ENCODE peak calls at places on chromosomes 6 and 20, in seven cellular contexts. W, H, P, G, O, N and V are unnamed samples.

GRCh38 chr20:36352843-36353553 is 46.9 kb downstream of the DLGAP4 start:
- DNase-seq in W (no peak), N (no peak), G (no peak), O (no peak), H (peak), P (no peak), V (no peak)

GRCh38 chr6:16276991-16277981 is 38.9 kb downstream of the GMPR start:
- DNase-seq in O (peak), N (peak), W (peak), P (no peak), G (peak), H (peak), V (no peak)

GRCh38 chr6:20746024-20746423 is 211.8 kb downstream of the CDKAL1 start:
- DNase-seq in H (peak), N (no peak), P (no peak), O (peak), G (no peak), W (no peak), V (no peak)

GRCh38 chr6:156718647-156719394 is 58.4 kb upstream of the ARID1B start:
- DNase-seq in W (peak), G (no peak), P (no peak), H (peak), N (no peak), O (peak), V (no peak)

GRCh38 chr20:21380711-21381110 is 16.6 kb downstream of the NKX2-4 start:
- DNase-seq in W (no peak), G (no peak), O (no peak), H (no peak), P (no peak), N (no peak), V (no peak)

GRCh38 chr6:9583946-9584345 is 830.9 kb downstream of the TFAP2A start:
- DNase-seq in O (no peak), W (no peak), P (no peak), H (peak), G (no peak), N (no peak), V (no peak)

GRCh38 chr6:125904871-125905270 is 51.7 kb upstream of the HINT3 start:
- DNase-seq in G (no peak), O (peak), W (peak), H (peak), N (no peak), P (no peak), V (no peak)

GRCh38 chr20:58018590-58018989 is 209.9 kb downstream of the ANKRD60 start:
- DNase-seq in O (no peak), N (no peak), H (no peak), G (no peak), W (no peak), P (no peak), V (no peak)

GRCh38 chr20:17511401-17511800 is 19.8 kb downstream of the BFSP1 start:
- DNase-seq in G (no peak), N (no peak), W (no peak), O (no peak), H (no peak), P (no peak), V (no peak)

GRCh38 chr6:45608252-45608911 is 230.6 kb upstream of the SUPT3H start:
- DNase-seq in H (peak), G (no peak), N (no peak), P (no peak), O (peak), W (no peak), V (no peak)

GRCh38 chr6:33215761-33216649 is 7.7 kb downstream of the RING1 start:
- DNase-seq in W (no peak), P (no peak), H (no peak), O (no peak), N (no peak), G (no peak), V (no peak)

GRCh38 chr6:117288083-117288715 is 22.8 kb downstream of the VGLL2 start:
- DNase-seq in N (no peak), G (no peak), O (no peak), H (peak), W (no peak), P (no peak), V (no peak)

GRCh38 chr20:6680441-6680840 is 87.0 kb upstream of the BMP2 start:
- DNase-seq in P (no peak), G (no peak), W (no peak), O (no peak), H (no peak), N (no peak), V (no peak)

GRCh38 chr6:54053893-54054391 is 57.3 kb upstream of the MLIP start:
- DNase-seq in W (peak), H (peak), O (peak), G (peak), N (no peak), P (no peak), V (no peak)

GRCh38 chr6:38673397-38674165 is 29.4 kb downstream of the GLO1 start:
- DNase-seq in O (no peak), H (peak), G (peak), W (no peak), N (no peak), P (no peak), V (no peak)

GRCh38 chr6:30490031-30490876 is 945 bp downstream of the HLA-E start:
- DNase-seq in P (no peak), H (peak), W (no peak), N (peak), G (peak), O (peak), V (no peak)

GRCh38 chr20:40687384-40688128 is 1.5 kb downstream of the MAFB start:
- DNase-seq in N (peak), W (no peak), H (peak), P (no peak), G (no peak), O (peak), V (no peak)

GRCh38 chr6:45633272-45633908 is 255.7 kb upstream of the SUPT3H start:
- DNase-seq in N (no peak), P (no peak), W (no peak), O (no peak), G (no peak), H (no peak), V (no peak)

GRCh38 chr6:31430449-31430848 is 27.1 kb downstream of the MICA start:
- DNase-seq in G (no peak), P (no peak), H (no peak), O (no peak), W (no peak), N (no peak), V (no peak)

GRCh38 chr6:36677059-36677749 is 1.3 kb upstream of the CDKN1A start:
- DNase-seq in H (no peak), P (peak), G (no peak), N (no peak), O (no peak), W (no peak), V (no peak)

GRCh38 chr6:150152891-150153876 is 10.3 kb downstream of the PPP1R14C start:
- DNase-seq in G (no peak), P (no peak), O (no peak), N (no peak), W (no peak), H (no peak), V (no peak)

GRCh38 chr20:58741384-58741783 is 48.8 kb downstream of the NPEPL1 start:
- DNase-seq in G (no peak), O (no peak), P (no peak), H (no peak), N (no peak), W (no peak), V (no peak)

GRCh38 chr20:38067717-38068365 is 34.3 kb downstream of the RPRD1B start:
- DNase-seq in H (no peak), O (no peak), P (no peak), W (no peak), G (no peak), N (no peak), V (no peak)